ENCODE peak calls at places on chromosomes 16 and 17, in ten cellular contexts. K, H, E, N, I, J, U, C, Q and T are unnamed samples.

GRCh38 chr17:36001109-36001735 is at the start of gene CCL15:
- DNase-seq in K (no peak), H (peak), E (no peak), N (no peak), I (no peak), J (no peak), U (no peak), C (no peak), Q (peak), T (no peak)

GRCh38 chr17:66275651-66276050 is 26.8 kb upstream of the PRKCA start:
- DNase-seq in K (peak), H (no peak), E (no peak), N (no peak), I (no peak), J (peak), U (no peak), C (peak), Q (no peak), T (no peak)

GRCh38 chr17:32916134-32916533 is 11.8 kb upstream of the TMEM98 start:
- DNase-seq in K (no peak), H (no peak), E (no peak), N (no peak), I (no peak), J (no peak), U (no peak), C (no peak), Q (no peak), T (no peak)

GRCh38 chr16:57619606-57620315 is 8.7 kb upstream of the ADGRG1 start:
- DNase-seq in K (no peak), H (peak), E (no peak), N (no peak), I (no peak), J (no peak), U (no peak), C (no peak), Q (peak), T (no peak)

GRCh38 chr17:82424001-82424862 is 5.8 kb upstream of the OGFOD3 start:
- DNase-seq in K (no peak), H (peak), E (no peak), N (peak), I (peak), J (peak), U (peak), C (no peak), Q (no peak), T (no peak)

GRCh38 chr16:2831203-2831602 is 1.1 kb downstream of the ZG16B start:
- DNase-seq in K (no peak), H (no peak), E (no peak), N (no peak), I (no peak), J (no peak), U (no peak), C (no peak), Q (no peak), T (no peak)

GRCh38 chr17:30236807-30237206 is 1.3 kb upstream of the SLC6A4 start:
- DNase-seq in K (no peak), H (peak), E (peak), N (no peak), I (no peak), J (peak), U (peak), C (no peak), Q (peak), T (peak)

GRCh38 chr17:61422116-61422799 is 22.6 kb downstream of the TBX2 start:
- DNase-seq in K (no peak), H (no peak), E (no peak), N (no peak), I (no peak), J (no peak), U (peak), C (no peak), Q (no peak), T (no peak)

GRCh38 chr16:69055003-69055402 is 50.5 kb upstream of the HAS3 start:
- DNase-seq in K (no peak), H (no peak), E (no peak), N (no peak), I (no peak), J (no peak), U (no peak), C (no peak), Q (no peak), T (no peak)

GRCh38 chr16:57607676-57608461 is 20.6 kb upstream of the ADGRG1 start:
- DNase-seq in K (no peak), H (no peak), E (no peak), N (no peak), I (no peak), J (no peak), U (no peak), C (no peak), Q (peak), T (no peak)

GRCh38 chr17:50467114-50467854 is 1.4 kb downstream of the CHAD start:
- DNase-seq in K (no peak), H (no peak), E (no peak), N (no peak), I (no peak), J (no peak), U (no peak), C (no peak), Q (no peak), T (no peak)

GRCh38 chr16:66289051-66289680 is 77.3 kb upstream of the CDH5 start:
- DNase-seq in K (no peak), H (no peak), E (no peak), N (no peak), I (no peak), J (no peak), U (no peak), C (no peak), Q (peak), T (no peak)

GRCh38 chr17:69874220-69874670 is 200.8 kb upstream of the KCNJ16 start:
- DNase-seq in K (peak), H (no peak), E (no peak), N (no peak), I (no peak), J (no peak), U (no peak), C (peak), Q (no peak), T (no peak)

GRCh38 chr16:73951541-73951940 is 345.1 kb upstream of the PSMD7 start:
- DNase-seq in K (no peak), H (peak), E (no peak), N (no peak), I (no peak), J (no peak), U (peak), C (no peak), Q (no peak), T (peak)

GRCh38 chr16:30561212-30561816 is 3.1 kb upstream of the ZNF764 start:
- DNase-seq in K (no peak), H (peak), E (no peak), N (no peak), I (no peak), J (no peak), U (no peak), C (no peak), Q (no peak), T (no peak)

GRCh38 chr16:63890072-63890471 is 1231.8 kb downstream of the CDH11 start:
- DNase-seq in K (no peak), H (peak), E (no peak), N (no peak), I (no peak), J (no peak), U (no peak), C (peak), Q (no peak), T (peak)

GRCh38 chr16:13056607-13057006 is 155.2 kb downstream of the SHISA9 start:
- DNase-seq in K (no peak), H (no peak), E (no peak), N (no peak), I (no peak), J (no peak), U (no peak), C (no peak), Q (no peak), T (no peak)

GRCh38 chr17:43651621-43652480 is 9.9 kb downstream of the MEOX1 start:
- DNase-seq in K (no peak), H (no peak), E (no peak), N (no peak), I (no peak), J (no peak), U (no peak), C (no peak), Q (no peak), T (no peak)

GRCh38 chr16:56339431-56340195 is 85.7 kb downstream of the AMFR start:
- DNase-seq in K (no peak), H (no peak), E (no peak), N (no peak), I (no peak), J (no peak), U (no peak), C (no peak), Q (no peak), T (no peak)

GRCh38 chr16:48537275-48537674 is 72.7 kb downstream of the N4BP1 start:
- DNase-seq in K (no peak), H (no peak), E (no peak), N (no peak), I (no peak), J (no peak), U (peak), C (no peak), Q (no peak), T (peak)

GRCh38 chr16:8569650-8570338 is 20.5 kb downstream of the TMEM114 start:
- DNase-seq in K (no peak), H (no peak), E (no peak), N (no peak), I (no peak), J (no peak), U (no peak), C (no peak), Q (peak), T (no peak)

GRCh38 chr17:82315703-82316358 is 1.6 kb downstream of the CD7 start:
- DNase-seq in K (no peak), H (no peak), E (no peak), N (peak), I (no peak), J (no peak), U (no peak), C (no peak), Q (no peak), T (no peak)

GRCh38 chr16:87490091-87490798 is 2.6 kb downstream of the ZCCHC14 start:
- DNase-seq in K (no peak), H (no peak), E (no peak), N (peak), I (no peak), J (no peak), U (peak), C (no peak), Q (no peak), T (no peak)

GRCh38 chr16:89320717-89321501 is 103.4 kb downstream of the ZNF778 start:
- DNase-seq in K (no peak), H (peak), E (peak), N (no peak), I (no peak), J (no peak), U (peak), C (no peak), Q (no peak), T (peak)

GRCh38 chr17:9890124-9890523 is 14.9 kb downstream of the RCVRN start:
- DNase-seq in K (no peak), H (no peak), E (no peak), N (no peak), I (no peak), J (peak), U (peak), C (no peak), Q (no peak), T (no peak)

GRCh38 chr16:11319529-11320146 is 25.6 kb upstream of the RMI2 start:
- DNase-seq in K (no peak), H (no peak), E (no peak), N (no peak), I (no peak), J (no peak), U (peak), C (no peak), Q (no peak), T (no peak)

GRCh38 chr16:11160676-11161115 is 95.3 kb downstream of the SOCS1 start:
- DNase-seq in K (no peak), H (no peak), E (no peak), N (no peak), I (no peak), J (no peak), U (no peak), C (no peak), Q (no peak), T (no peak)

GRCh38 chr17:75323043-75323591 is 33.9 kb upstream of the SLC25A19 start:
- DNase-seq in K (peak), H (peak), E (peak), N (peak), I (peak), J (peak), U (peak), C (peak), Q (peak), T (peak)

GRCh38 chr16:4601317-4602186 is 13.1 kb downstream of the UBALD1 start:
- DNase-seq in K (no peak), H (no peak), E (peak), N (no peak), I (no peak), J (no peak), U (no peak), C (no peak), Q (no peak), T (peak)